ENCODE peak calls at places on chromosomes 1 and 21, in six cellular contexts. W, B, U, K, X and A are unnamed samples.
A peak's percentile ranks its signal among the peaks of the same experiment; 100 is the strongest.

GRCh38 chr1:43203859-43204258 is 31.7 kb downstream of the CFAP57 start:
- DNase-seq in W (no peak), U (no peak), K (no peak), X (no peak), B (no peak), A (no peak)

GRCh38 chr21:45110873-45111624 is 36.7 kb downstream of the ADARB1 start:
- DNase-seq in X (no peak), W (no peak), K (no peak), U (no peak), B (no peak), A (no peak)

GRCh38 chr1:234980224-234980656 is 148.4 kb downstream of the TOMM20 start:
- DNase-seq in B (no peak), W (peak; percentile 44), U (peak; percentile 85), K (no peak), X (no peak), A (no peak)

GRCh38 chr1:96424882-96425281 is 296.7 kb upstream of the PTBP2 start:
- DNase-seq in X (no peak), K (no peak), W (no peak), U (peak; percentile 1), B (no peak), A (no peak)

GRCh38 chr1:196861429-196861828 is 26.4 kb upstream of the CFHR4 start:
- DNase-seq in X (no peak), K (no peak), W (peak; percentile 43), B (no peak), U (no peak), A (no peak)

GRCh38 chr1:55958498-55958897 is 620.9 kb downstream of the PLPP3 start:
- DNase-seq in K (no peak), B (no peak), X (no peak), W (no peak), U (no peak), A (no peak)

GRCh38 chr1:218547901-218548730 is 203.0 kb downstream of the TGFB2 start:
- DNase-seq in W (no peak), U (no peak), B (no peak), K (no peak), X (no peak), A (no peak)

GRCh38 chr1:95229706-95230105 is 4.3 kb upstream of the RWDD3 start:
- DNase-seq in B (no peak), W (no peak), K (no peak), X (no peak), U (no peak), A (no peak)

GRCh38 chr1:205225901-205226765 is 1.6 kb upstream of the TMCC2 start:
- DNase-seq in X (no peak), W (peak; percentile 15), K (no peak), B (no peak), U (no peak), A (no peak)

GRCh38 chr1:175933801-175934200 is 190.4 kb upstream of the TNR start:
- DNase-seq in W (peak; percentile 4), U (no peak), X (no peak), B (no peak), K (no peak), A (no peak)